ENCODE peak calls at places on chromosomes 6 and 20, in nine cellular contexts. Y is A549; S is CD8-positive, alpha-beta memory T cell; X is Peyer's patch; L is tibial artery; O is HCT116; G is left ventricle myocardium inferior; N is lung; M is Panc1. W is an unnamed sample.

GRCh38 chr20:33296206-33296605 is 13.2 kb downstream of the BPIFB1 start:
- DNase-seq in Y (no peak), S (no peak), X (no peak), L (no peak), O (no peak), G (no peak), N (no peak), M (no peak), W (no peak)

GRCh38 chr20:31707994-31708744 is 14.5 kb downstream of the BCL2L1 start:
- DNase-seq in Y (peak; percentile 62), S (no peak), X (no peak), L (peak; percentile 62), O (no peak), G (peak; percentile 64), N (no peak), M (no peak), W (no peak)

GRCh38 chr6:106870824-106871300 is 103.7 kb downstream of the CD24 start:
- DNase-seq in Y (peak; percentile 64), S (no peak), X (no peak), L (no peak), O (no peak), G (no peak), N (no peak), M (no peak), W (no peak)

GRCh38 chr6:165766457-165766856 is 103.4 kb upstream of the PDE10A start:
- DNase-seq in Y (no peak), S (no peak), X (no peak), L (no peak), O (no peak), G (no peak), N (no peak), M (peak; percentile 2), W (no peak)

GRCh38 chr6:148379966-148380653 is 37.5 kb downstream of the SASH1 start:
- DNase-seq in Y (no peak), S (no peak), X (no peak), L (peak; percentile 35), O (no peak), G (no peak), N (no peak), M (no peak), W (no peak)

GRCh38 chr20:47713163-47713562 is 72.1 kb downstream of the SULF2 start:
- DNase-seq in Y (no peak), S (no peak), X (no peak), L (no peak), O (no peak), G (no peak), N (no peak), M (no peak), W (no peak)

GRCh38 chr20:20225325-20225724 is 142.6 kb upstream of the INSM1 start:
- DNase-seq in Y (no peak), S (no peak), X (no peak), L (no peak), O (no peak), G (no peak), N (no peak), M (no peak), W (no peak)

GRCh38 chr6:37130704-37131103 is 39.2 kb upstream of the PIM1 start:
- DNase-seq in Y (peak; percentile 72), S (no peak), X (no peak), L (peak; percentile 65), O (no peak), G (no peak), N (peak; percentile 78), M (no peak), W (no peak)

GRCh38 chr6:117498159-117498558 is 15.7 kb downstream of the DCBLD1 start:
- DNase-seq in Y (peak; percentile 33), S (no peak), X (no peak), L (no peak), O (no peak), G (no peak), N (no peak), M (no peak), W (no peak)

GRCh38 chr20:56731041-56731440 is 101.9 kb downstream of the TFAP2C start:
- DNase-seq in Y (no peak), S (no peak), X (no peak), L (no peak), O (no peak), G (no peak), N (no peak), M (no peak), W (no peak)

GRCh38 chr6:83192871-83193746 is at the start of the genes PGM3 and RWDD2A:
- DNase-seq in Y (peak; percentile 76), S (peak; percentile 89), X (peak; percentile 95), L (peak; percentile 90), O (peak; percentile 56), G (peak; percentile 92), N (peak; percentile 90), M (no peak), W (peak; percentile 83)

GRCh38 chr6:30841644-30842504 is 42.4 kb upstream of the DDR1 start:
- DNase-seq in Y (no peak), S (no peak), X (peak; percentile 7), L (no peak), O (no peak), G (no peak), N (no peak), M (no peak), W (no peak)

GRCh38 chr20:3990741-3991140 is 24.6 kb downstream of the RNF24 start:
- DNase-seq in Y (no peak), S (no peak), X (no peak), L (no peak), O (no peak), G (no peak), N (no peak), M (no peak), W (no peak)

GRCh38 chr20:54774423-54774822 is 299.0 kb downstream of the DOK5 start:
- DNase-seq in Y (peak; percentile 13), S (no peak), X (no peak), L (no peak), O (no peak), G (no peak), N (no peak), M (no peak), W (no peak)

GRCh38 chr6:52577778-52578473 is 1.1 kb upstream of the TRAM2 start:
- DNase-seq in Y (no peak), S (no peak), X (no peak), L (no peak), O (no peak), G (no peak), N (no peak), M (no peak), W (no peak)

GRCh38 chr6:1801401-1801800 is 191.7 kb downstream of the FOXC1 start:
- DNase-seq in Y (no peak), S (no peak), X (no peak), L (no peak), O (no peak), G (no peak), N (no peak), M (no peak), W (no peak)

GRCh38 chr20:63574156-63574828 is at the start of gene HELZ2:
- DNase-seq in Y (no peak), S (peak; percentile 68), X (peak; percentile 91), L (peak; percentile 68), O (peak; percentile 16), G (peak; percentile 82), N (peak; percentile 78), M (no peak), W (peak; percentile 52)

GRCh38 chr6:154408906-154409500 is 52.4 kb upstream of the IPCEF1 start:
- DNase-seq in Y (peak; percentile 55), S (no peak), X (no peak), L (no peak), O (no peak), G (no peak), N (no peak), M (no peak), W (no peak)

GRCh38 chr6:10528170-10528981 is 7.2 kb downstream of the GCNT2 start:
- DNase-seq in Y (peak; percentile 74), S (no peak), X (peak; percentile 59), L (peak; percentile 26), O (no peak), G (no peak), N (peak; percentile 44), M (peak; percentile 86), W (no peak)

GRCh38 chr20:58342104-58342945 is 32.8 kb downstream of the RAB22A start:
- DNase-seq in Y (peak; percentile 29), S (no peak), X (no peak), L (no peak), O (no peak), G (no peak), N (no peak), M (peak; percentile 13), W (no peak)

DNA sequence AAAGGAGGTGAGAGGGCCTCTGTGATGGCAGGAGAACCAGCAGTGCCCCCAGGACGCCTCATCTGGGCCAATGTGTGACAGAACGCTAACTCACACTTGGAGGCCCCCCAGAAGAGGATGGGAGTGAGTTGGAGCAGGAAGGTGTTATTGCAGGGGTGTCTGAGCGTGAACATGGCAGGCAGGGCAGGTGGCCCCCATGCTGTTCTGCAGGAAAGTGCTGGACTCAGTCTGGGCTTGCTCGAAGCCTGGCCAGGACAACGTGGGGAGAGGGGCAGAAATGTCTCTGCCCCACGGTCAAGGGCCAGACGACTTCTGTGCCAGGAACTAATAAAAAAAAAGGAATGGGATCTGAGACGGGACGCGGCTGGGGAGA is 931 bp upstream of the EBF4 start:
- DNase-seq in Y (no peak), S (no peak), X (no peak), L (no peak), O (no peak), G (no peak), N (no peak), M (no peak), W (no peak)
- H3K27ac ChIP-seq in Y (no peak overlapping the region), S (no peak overlapping the region), X (peak overlapping the region; percentile 83), L (peak overlapping the region; percentile 85), O (no peak overlapping the region), G (peak overlapping the region; percentile 89), N (no peak overlapping the region), M (no peak overlapping the region), W (no peak overlapping the region)

GRCh38 chr6:3751019-3751729 is at the start of gene PXDC1:
- DNase-seq in Y (no peak), S (no peak), X (no peak), L (no peak), O (no peak), G (no peak), N (no peak), M (no peak), W (no peak)
- H3K27ac ChIP-seq in Y (peak within 1 kb of the TSS; percentile 91), S (no peak within 1 kb of the TSS), X (peak within 1 kb of the TSS; percentile 96), L (peak within 1 kb of the TSS; percentile 99), O (peak within 1 kb of the TSS; percentile 46), G (peak within 1 kb of the TSS; percentile 93), N (peak within 1 kb of the TSS; percentile 97), M (peak within 1 kb of the TSS; percentile 85), W (no peak within 1 kb of the TSS)

DNA sequence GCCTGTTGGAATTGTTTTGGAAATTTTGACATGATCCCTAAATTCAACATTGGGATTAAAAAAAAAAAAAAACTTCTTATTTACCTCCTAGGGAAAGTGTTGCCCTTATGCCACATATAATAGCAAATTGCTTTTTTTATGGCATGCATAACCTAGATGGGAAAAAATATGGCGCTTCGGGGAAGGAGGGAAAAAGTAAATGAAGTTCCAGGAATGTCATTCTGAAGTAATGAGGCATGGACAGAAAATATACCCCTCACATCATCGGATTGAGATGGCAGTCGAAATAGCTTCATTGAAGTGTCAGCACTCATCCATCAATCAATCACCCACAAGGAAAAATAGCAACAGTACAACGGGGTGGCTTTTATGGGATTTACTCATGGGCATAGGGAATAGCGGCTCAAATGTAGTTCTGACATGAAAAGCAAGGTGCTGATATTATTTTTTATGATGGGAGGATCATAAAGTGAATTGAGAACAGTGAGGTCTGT is 104.8 kb downstream of the ZNF217 start:
- DNase-seq in Y (no peak), S (no peak), X (no peak), L (no peak), O (no peak), G (no peak), N (no peak), M (no peak), W (no peak)
- H3K27ac ChIP-seq in Y (no peak overlapping the region), S (no peak overlapping the region), X (no peak overlapping the region), L (no peak overlapping the region), O (no peak overlapping the region), G (no peak overlapping the region), N (no peak overlapping the region), M (no peak overlapping the region), W (no peak overlapping the region)

GRCh38 chr6:6751197-6751596 is 162.7 kb downstream of the LY86 start:
- DNase-seq in Y (no peak), S (no peak), X (no peak), L (no peak), O (no peak), G (no peak), N (no peak), M (no peak), W (no peak)
- H3K27ac ChIP-seq in Y (no peak overlapping the region), S (no peak overlapping the region), X (peak overlapping the region; percentile 67), L (no peak overlapping the region), O (peak overlapping the region; percentile 37), G (peak overlapping the region; percentile 95), N (no peak overlapping the region), M (no peak overlapping the region), W (no peak overlapping the region)

W was measured in CD4-positive, alpha-beta T cell.